ENCODE peak calls at places on chromosome 18, in ten cellular contexts. G, C, S, A, J, K, N, M, Z and H are unnamed samples.

GRCh38 chr18:23141022-23141999 is 6.0 kb downstream of the CABLES1 start:
- DNase-seq in G (no peak), C (no peak), S (peak; percentile 81), A (no peak), J (no peak), K (no peak), N (peak; percentile 89), M (peak; percentile 67), Z (peak; percentile 93), H (no peak)

GRCh38 chr18:73684651-73685050 is 463.0 kb downstream of the FBXO15 start:
- DNase-seq in G (no peak), C (peak; percentile 78), S (no peak), A (no peak), J (no peak), K (no peak), N (no peak), M (no peak), Z (no peak), H (no peak)

GRCh38 chr18:49011291-49011746 is 60.6 kb upstream of the SMAD7 start:
- DNase-seq in G (no peak), C (no peak), S (no peak), A (no peak), J (no peak), K (no peak), N (peak; percentile 33), M (no peak), Z (no peak), H (no peak)

GRCh38 chr18:48814490-48815181 is 136.1 kb downstream of the SMAD7 start:
- DNase-seq in G (no peak), C (peak; percentile 47), S (peak; percentile 1), A (no peak), J (peak; percentile 5), K (no peak), N (peak; percentile 25), M (no peak), Z (no peak), H (no peak)

GRCh38 chr18:4106407-4107033 is 348.6 kb downstream of the DLGAP1 start:
- DNase-seq in G (no peak), C (peak; percentile 52), S (peak; percentile 63), A (peak; percentile 42), J (peak; percentile 62), K (peak; percentile 62), N (peak; percentile 79), M (peak; percentile 55), Z (peak; percentile 49), H (peak; percentile 62)

GRCh38 chr18:2872095-2872494 is 25.3 kb downstream of the EMILIN2 start:
- DNase-seq in G (no peak), C (no peak), S (no peak), A (no peak), J (no peak), K (no peak), N (no peak), M (no peak), Z (no peak), H (no peak)

GRCh38 chr18:5463390-5463789 is 80.4 kb downstream of the EPB41L3 start:
- DNase-seq in G (no peak), C (peak; percentile 93), S (peak; percentile 32), A (no peak), J (no peak), K (no peak), N (peak; percentile 78), M (peak; percentile 81), Z (no peak), H (peak; percentile 46)

GRCh38 chr18:6677086-6677485 is 52.4 kb upstream of the ARHGAP28 start:
- DNase-seq in G (no peak), C (no peak), S (no peak), A (no peak), J (no peak), K (no peak), N (no peak), M (no peak), Z (no peak), H (no peak)

GRCh38 chr18:28071199-28071598 is 105.7 kb downstream of the CDH2 start:
- DNase-seq in G (no peak), C (no peak), S (no peak), A (no peak), J (no peak), K (no peak), N (no peak), M (no peak), Z (no peak), H (no peak)

GRCh38 chr18:48208432-48208948 is 200.7 kb downstream of the ZBTB7C start:
- DNase-seq in G (no peak), C (no peak), S (no peak), A (no peak), J (no peak), K (no peak), N (no peak), M (no peak), Z (no peak), H (no peak)

GRCh38 chr18:75209129-75209951 is at the start of gene PTGR3:
- DNase-seq in G (no peak), C (peak; percentile 73), S (peak; percentile 89), A (peak; percentile 67), J (peak; percentile 88), K (peak; percentile 83), N (peak; percentile 91), M (peak; percentile 91), Z (peak; percentile 86), H (peak; percentile 92)

GRCh38 chr18:73615506-73615905 is 532.1 kb downstream of the FBXO15 start:
- DNase-seq in G (no peak), C (no peak), S (no peak), A (no peak), J (no peak), K (no peak), N (no peak), M (no peak), Z (no peak), H (no peak)

GRCh38 chr18:67194886-67195285 is 321.6 kb downstream of the DSEL start:
- DNase-seq in G (no peak), C (no peak), S (no peak), A (no peak), J (no peak), K (no peak), N (no peak), M (no peak), Z (no peak), H (no peak)

GRCh38 chr18:3611313-3612038 is 161.5 kb downstream of the TGIF1 start:
- DNase-seq in G (no peak), C (peak; percentile 33), S (no peak), A (no peak), J (no peak), K (no peak), N (peak; percentile 33), M (no peak), Z (no peak), H (no peak)

GRCh38 chr18:44729631-44730101 is 49.0 kb downstream of the SETBP1 start:
- DNase-seq in G (no peak), C (peak; percentile 79), S (no peak), A (no peak), J (no peak), K (no peak), N (no peak), M (peak; percentile 30), Z (no peak), H (no peak)

DNA sequence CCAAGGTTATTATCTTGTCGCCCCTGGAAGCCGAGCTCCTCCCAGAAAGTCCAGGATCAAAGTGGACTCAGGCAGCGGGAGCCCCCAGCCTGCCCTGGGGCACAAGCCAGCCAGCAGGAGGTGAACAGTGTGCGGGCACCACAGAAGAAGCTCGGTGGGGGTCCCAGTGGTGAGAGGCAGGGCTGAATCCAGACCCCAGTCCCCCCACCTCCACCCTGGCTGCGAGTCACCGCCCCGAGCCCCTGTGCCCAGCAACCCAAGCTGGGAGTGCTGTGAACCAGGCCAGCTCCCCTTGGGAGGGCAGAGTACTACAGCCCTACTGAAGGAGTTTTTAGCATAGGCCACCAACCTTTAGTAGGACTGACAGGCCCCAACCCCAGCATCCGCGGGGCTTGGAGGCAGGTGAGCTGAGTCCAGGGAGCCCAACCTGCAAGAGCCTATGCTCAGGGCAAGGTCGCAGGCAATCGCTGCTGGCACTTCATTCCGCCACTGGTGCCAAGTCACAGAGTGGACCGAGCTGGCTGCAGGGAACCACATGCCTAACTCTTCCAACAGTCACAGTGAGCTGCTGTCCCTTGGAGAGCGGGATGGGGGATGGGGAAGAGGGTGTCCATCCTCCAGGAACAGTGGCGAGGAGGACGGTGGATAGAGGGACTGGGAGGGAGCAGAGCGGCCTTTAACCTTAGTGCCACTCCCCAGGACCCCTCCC is 3.0 kb downstream of the PIEZO2 start:
- DNase-seq in G (no peak), C (no peak), S (no peak), A (no peak), J (no peak), K (no peak), N (no peak), M (no peak), Z (no peak), H (peak; percentile 81)
- TF ChIP-seq POLR2A in G (no peak), C (no peak), S (no peak), A (no peak), J (no peak), K (no peak), N (no peak), M (no peak), Z (no peak), H (no peak)

GRCh38 chr18:7857562-7857961 is 290.4 kb downstream of the PTPRM start:
- DNase-seq in G (no peak), C (no peak), S (no peak), A (no peak), J (no peak), K (no peak), N (no peak), M (no peak), Z (no peak), H (no peak)
- H3K27ac ChIP-seq in G (no peak overlapping the region), C (no peak overlapping the region), S (no peak overlapping the region), A (no peak overlapping the region), J (no peak overlapping the region), K (peak overlapping the region; percentile 58), N (no peak overlapping the region), M (no peak overlapping the region), Z (no peak overlapping the region), H (no peak overlapping the region)

GRCh38 chr18:36149514-36150289 is 20.0 kb downstream of the ELP2 start:
- DNase-seq in G (no peak), C (no peak), S (no peak), A (no peak), J (no peak), K (no peak), N (no peak), M (no peak), Z (no peak), H (no peak)
- TF ChIP-seq POLR2A in G (no peak), C (no peak), S (no peak), A (no peak), J (no peak), K (no peak), N (no peak), M (no peak), Z (no peak), H (no peak)

DNA sequence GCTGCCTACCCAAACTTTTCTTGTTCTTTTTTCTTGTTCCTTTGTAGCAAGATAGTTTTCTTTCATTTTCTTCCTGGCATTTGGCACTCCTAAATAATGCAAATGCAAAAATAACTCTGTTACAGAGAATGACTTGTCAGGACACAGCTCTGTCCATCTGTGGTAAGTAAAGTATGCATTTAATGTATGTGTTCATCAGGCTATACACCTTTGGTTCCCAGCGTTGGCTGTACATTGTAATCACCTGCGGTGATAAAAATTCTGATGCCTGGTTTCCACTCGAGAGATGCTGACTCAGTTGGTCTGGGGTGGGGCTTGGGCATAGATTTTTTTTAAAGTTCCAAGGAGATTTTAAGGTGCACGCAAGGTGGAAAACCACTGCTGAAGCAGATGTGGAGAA is at the start of gene SERPINB13:
- DNase-seq in G (no peak), C (no peak), S (no peak), A (no peak), J (no peak), K (no peak), N (no peak), M (no peak), Z (no peak), H (no peak)
- H3K27ac ChIP-seq in G (no peak within 1 kb of the TSS), C (no peak within 1 kb of the TSS), S (no peak within 1 kb of the TSS), A (no peak within 1 kb of the TSS), J (no peak within 1 kb of the TSS), K (no peak within 1 kb of the TSS), N (no peak within 1 kb of the TSS), M (no peak within 1 kb of the TSS), Z (no peak within 1 kb of the TSS), H (no peak within 1 kb of the TSS)

GRCh38 chr18:9827856-9828793 is 57.6 kb upstream of the TXNDC2 start:
- DNase-seq in G (no peak), C (peak; percentile 100), S (no peak), A (peak; percentile 97), J (peak; percentile 67), K (peak; percentile 94), N (peak; percentile 78), M (peak; percentile 79), Z (no peak), H (no peak)
- TF ChIP-seq POLR2A in G (no peak), C (no peak), S (no peak), A (peak; percentile 31), J (peak; percentile 62), K (no peak), N (no peak), M (no peak), Z (no peak), H (no peak)